ENCODE peak calls at places on chromosomes 2 and 18, in four cellular contexts. Z is fibroblast of lung, L is AG09309, N is choroid plexus epithelial cell. M is an unnamed sample.

GRCh38 chr18:79792988-79793355 is 4.8 kb upstream of the KCNG2 start:
- DNase-seq in Z (no peak), L (no peak), N (no peak), M (no peak)

GRCh38 chr2:140597836-140598235 is 1533.0 kb downstream of the LRP1B start:
- DNase-seq in Z (no peak), L (no peak), N (no peak), M (no peak)

GRCh38 chr2:212892193-212892592 is 259.2 kb downstream of the IKZF2 start:
- DNase-seq in Z (peak), L (no peak), N (peak), M (no peak)

GRCh38 chr2:24702800-24703199 is 90.4 kb downstream of the PTRHD1 start:
- DNase-seq in Z (peak), L (peak), N (peak), M (no peak)

GRCh38 chr2:211631503-211631902 is 907.1 kb downstream of the ERBB4 start:
- DNase-seq in Z (no peak), L (no peak), N (no peak), M (no peak)

GRCh38 chr2:135820003-135820618 is 16.9 kb downstream of the LCT start:
- DNase-seq in Z (peak), L (no peak), N (peak), M (no peak)

GRCh38 chr2:113173563-113174368 is at the start of gene PSD4:
- DNase-seq in Z (no peak), L (no peak), N (peak), M (no peak)

GRCh38 chr2:70515938-70516337 is 37.7 kb downstream of the TGFA start:
- DNase-seq in Z (no peak), L (no peak), N (no peak), M (no peak)

GRCh38 chr18:79588636-79589481 is 90.7 kb upstream of the CTDP1 start:
- DNase-seq in Z (peak), L (peak), N (peak), M (no peak)

GRCh38 chr2:110674620-110675555 is 3.0 kb downstream of the BUB1 start:
- DNase-seq in Z (peak), L (no peak), N (peak), M (no peak)

GRCh38 chr2:206692971-206693370 is 25.2 kb downstream of the DYTN start:
- DNase-seq in Z (no peak), L (no peak), N (no peak), M (no peak)

GRCh38 chr2:239829326-239829725 is 195.8 kb downstream of the NDUFA10 start:
- DNase-seq in Z (no peak), L (no peak), N (no peak), M (peak)

GRCh38 chr2:26401739-26402541 is at the start of gene DRC1:
- DNase-seq in Z (peak), L (peak), N (peak), M (peak)

GRCh38 chr2:229654437-229654836 is 59.9 kb downstream of the DNER start:
- DNase-seq in Z (no peak), L (no peak), N (no peak), M (no peak)

GRCh38 chr2:9805435-9806297 is 37.6 kb upstream of the TAF1B start:
- DNase-seq in Z (peak), L (no peak), N (peak), M (no peak)

GRCh38 chr2:28297531-28297930 is 95.1 kb upstream of the FOSL2 start:
- DNase-seq in Z (no peak), L (no peak), N (no peak), M (no peak)

GRCh38 chr18:75156139-75156750 is 52.7 kb downstream of the PTGR3 start:
- DNase-seq in Z (no peak), L (no peak), N (no peak), M (no peak)

GRCh38 chr18:51107594-51108305 is 77.7 kb downstream of the SMAD4 start:
- DNase-seq in Z (no peak), L (no peak), N (peak), M (no peak)

GRCh38 chr2:214960677-214961076 is 151.2 kb upstream of the BARD1 start:
- DNase-seq in Z (no peak), L (peak), N (peak), M (no peak)

GRCh38 chr18:63962137-63962536 is 7.7 kb upstream of the SERPINB8 start:
- DNase-seq in Z (no peak), L (no peak), N (no peak), M (no peak)

GRCh38 chr2:113962692-113963480 is 73.0 kb downstream of the ACTR3 start:
- DNase-seq in Z (peak), L (no peak), N (peak), M (no peak)

GRCh38 chr2:65663831-65664407 is 231.5 kb upstream of the SPRED2 start:
- DNase-seq in Z (peak), L (no peak), N (no peak), M (no peak)

GRCh38 chr18:52826994-52827393 is 487.0 kb downstream of the DCC start:
- DNase-seq in Z (no peak), L (no peak), N (no peak), M (no peak)

GRCh38 chr18:52829876-52830390 is 489.9 kb downstream of the DCC start:
- DNase-seq in Z (no peak), L (no peak), N (no peak), M (no peak)
- TF ChIP-seq CTCF in Z (no peak), L (no peak), N (no peak), M (no peak)

DNA sequence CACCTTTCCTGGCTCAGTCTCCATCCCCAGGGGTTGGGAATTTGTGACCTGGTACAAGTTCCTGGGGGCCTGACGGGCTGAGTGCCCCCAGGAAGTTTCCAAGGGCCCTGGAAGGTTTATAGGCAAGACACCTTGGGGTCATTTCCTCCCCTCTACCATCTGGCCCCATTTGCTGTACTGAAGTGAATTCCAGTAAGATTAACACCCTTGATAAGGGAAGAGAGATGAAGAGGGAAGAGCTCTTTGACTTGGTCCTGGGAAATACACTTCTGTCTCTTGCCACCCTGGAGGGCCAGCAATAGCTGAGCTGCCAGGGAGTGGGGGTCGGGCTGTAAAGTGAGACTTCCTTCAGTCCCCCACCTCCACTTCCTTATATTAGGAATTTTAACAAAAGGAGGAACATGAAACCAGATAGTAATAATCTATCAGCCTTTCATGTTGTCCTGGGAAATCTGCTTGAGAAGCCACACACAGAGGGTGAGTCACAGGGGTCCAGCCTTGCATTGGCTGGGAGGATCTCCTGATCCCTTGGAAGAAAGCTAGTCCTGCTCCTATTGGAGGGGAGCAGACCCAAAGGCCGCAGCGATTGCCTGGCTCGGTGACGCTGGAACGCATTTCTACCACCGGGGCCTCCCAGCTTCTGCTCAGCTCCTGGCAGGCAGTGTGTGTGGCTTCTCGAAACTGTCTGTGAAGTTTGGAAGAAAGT is 87.4 kb downstream of the ACAA2 start:
- DNase-seq in Z (peak), L (peak), N (peak), M (no peak)
- TF ChIP-seq CTCF in Z (peak), L (peak), N (peak), M (no peak)

DNA sequence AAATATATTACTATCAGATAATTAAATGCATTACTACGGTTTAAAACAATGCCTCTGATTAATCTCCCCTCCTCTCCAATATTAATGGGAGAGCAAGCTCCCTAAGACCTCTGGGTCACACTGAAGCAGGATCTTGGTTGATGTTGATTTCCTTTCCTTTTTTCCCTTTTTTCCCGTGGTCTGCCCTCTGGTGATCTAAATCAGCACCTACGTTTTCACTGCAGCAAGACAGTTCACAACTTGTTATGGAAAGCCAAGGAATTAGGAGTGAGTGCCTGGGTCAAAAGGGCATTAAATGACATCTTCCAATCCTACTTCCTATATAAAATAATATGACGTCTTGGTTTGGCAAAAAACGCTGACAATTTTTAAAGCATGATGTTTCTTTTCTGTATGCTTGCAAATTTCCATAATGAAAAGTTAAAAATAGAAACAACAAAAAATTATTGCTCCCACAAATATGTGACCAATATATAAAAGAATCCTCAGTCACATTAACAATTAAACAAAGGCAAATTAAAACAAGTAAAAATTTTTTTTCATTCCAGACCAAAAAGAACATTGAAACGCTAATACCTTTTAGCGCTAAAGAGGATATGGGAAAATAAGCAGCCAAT is 7.9 kb upstream of the CFAP36 start:
- DNase-seq in Z (peak), L (no peak), N (peak), M (no peak)
- TF ChIP-seq CTCF in Z (peak), L (peak), N (peak), M (peak)

DNA sequence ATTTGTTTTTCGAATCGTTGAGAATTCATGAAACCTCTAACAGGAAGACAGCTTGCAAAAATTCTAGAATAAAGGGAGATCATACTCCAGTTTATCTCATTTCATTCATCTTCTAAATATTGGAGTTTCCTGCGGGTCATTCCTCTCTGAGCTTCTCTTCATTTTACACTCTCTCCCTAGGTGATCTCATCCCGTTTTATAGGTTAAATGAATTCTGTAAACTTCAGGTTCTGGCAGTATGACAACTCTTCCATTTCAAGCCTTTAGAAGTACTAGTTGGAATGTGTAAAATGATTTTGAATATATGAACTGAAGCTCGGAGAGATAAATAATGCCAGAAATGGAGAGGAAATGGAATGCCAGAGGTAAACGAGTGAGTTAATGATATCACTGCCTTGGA is 312.4 kb downstream of the METTL4 start:
- DNase-seq in Z (no peak), L (no peak), N (peak), M (no peak)
- TF ChIP-seq CTCF in Z (no peak), L (no peak), N (no peak), M (no peak)

GRCh38 chr2:104028066-104028465 is 825.8 kb upstream of the POU3F3 start:
- DNase-seq in Z (peak), L (no peak), N (no peak), M (no peak)

DNA sequence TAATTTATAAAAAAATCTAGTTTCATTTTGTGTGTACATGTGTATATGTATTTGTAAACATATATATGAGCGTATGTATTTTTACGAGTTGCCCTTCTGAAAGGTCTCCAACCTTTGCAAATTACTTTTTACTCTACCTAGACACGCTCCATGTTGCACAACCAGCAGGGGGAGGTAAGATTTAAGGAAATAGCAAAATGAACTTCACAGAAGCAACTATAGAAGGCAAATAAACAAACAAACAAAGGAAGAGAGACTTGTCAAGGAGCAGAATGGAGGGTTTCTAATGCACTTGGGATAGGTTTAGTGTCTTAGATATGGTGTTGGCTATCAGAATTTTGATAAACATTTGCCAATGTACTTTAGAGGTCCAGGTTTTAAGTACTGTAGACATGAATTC is 820.5 kb upstream of the POU3F3 start:
- DNase-seq in Z (peak), L (no peak), N (peak), M (no peak)
- TF ChIP-seq CTCF in Z (no peak), L (no peak), N (peak), M (peak)

GRCh38 chr2:231930601-231931281 is 4.5 kb upstream of the NPPC start:
- DNase-seq in Z (no peak), L (no peak), N (no peak), M (no peak)

GRCh38 chr2:231928481-231928880 is 2.3 kb upstream of the NPPC start:
- DNase-seq in Z (no peak), L (no peak), N (peak), M (no peak)

GRCh38 chr2:231931481-231931915 is 5.3 kb upstream of the NPPC start:
- DNase-seq in Z (no peak), L (no peak), N (no peak), M (no peak)

GRCh38 chr2:231928901-231929725 is 2.9 kb upstream of the NPPC start:
- DNase-seq in Z (no peak), L (no peak), N (no peak), M (no peak)

DNA sequence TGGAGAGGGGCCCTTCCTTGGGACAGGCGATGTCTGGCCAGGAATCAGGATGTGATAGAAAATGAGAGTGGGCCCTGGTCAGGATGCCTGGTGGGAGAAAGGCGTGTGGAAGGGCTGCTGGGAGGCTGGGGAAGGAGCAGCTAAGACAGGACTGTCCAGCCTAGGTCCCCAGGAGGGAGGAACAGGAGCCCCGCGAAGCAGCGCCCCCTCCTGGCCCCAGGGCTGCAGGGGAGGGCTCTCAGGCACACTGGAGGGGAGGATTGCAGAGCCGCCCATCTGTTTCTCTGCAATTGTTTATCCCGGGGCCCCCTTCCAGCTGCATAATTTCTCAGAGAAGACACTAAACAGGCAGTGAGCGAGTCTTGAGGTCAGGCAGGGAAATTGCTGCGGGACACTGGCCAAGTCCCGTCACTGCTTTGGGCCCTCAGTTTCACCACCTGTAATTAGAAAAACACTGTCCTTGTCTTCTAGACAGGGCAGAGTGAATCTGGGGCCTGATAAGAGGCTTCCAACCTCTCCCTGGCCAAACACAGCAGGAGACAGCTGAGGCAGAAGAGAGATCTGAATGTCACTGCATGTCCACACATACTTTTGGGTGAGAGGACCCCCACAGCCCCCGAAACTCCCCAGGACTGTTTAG is 3.9 kb upstream of the NPPC start:
- DNase-seq in Z (no peak), L (no peak), N (peak), M (no peak)
- TF ChIP-seq CTCF in Z (peak), L (peak), N (peak), M (peak)